ENCODE peak calls at places on chromosome 4, in five cellular contexts. P is aorta, W is GM23248, H is BE2C, M is IMR-90. A is an unnamed sample.

GRCh38 chr4:154416183-154416543 is 75.4 kb downstream of the DCHS2 start:
- DNase-seq in P (no peak), W (peak; percentile 4), H (peak; percentile 31), M (no peak), A (no peak)

GRCh38 chr4:124529131-124529530 is 183.4 kb downstream of the ANKRD50 start:
- DNase-seq in P (no peak), W (peak; percentile 13), H (no peak), M (no peak), A (no peak)

GRCh38 chr4:185068837-185069236 is 50.5 kb downstream of the HELT start:
- DNase-seq in P (no peak), W (no peak), H (no peak), M (no peak), A (no peak)

GRCh38 chr4:16259531-16260246 is 33.4 kb upstream of the TAPT1 start:
- DNase-seq in P (no peak), W (peak; percentile 55), H (no peak), M (peak; percentile 16), A (no peak)

GRCh38 chr4:161197912-161198311 is 965.9 kb downstream of the FSTL5 start:
- DNase-seq in P (no peak), W (no peak), H (no peak), M (no peak), A (no peak)

GRCh38 chr4:166324321-166324720 is 451.3 kb downstream of the TLL1 start:
- DNase-seq in P (no peak), W (no peak), H (peak; percentile 67), M (no peak), A (no peak)

GRCh38 chr4:74675673-74676279 is 118.5 kb downstream of the BTC start:
- DNase-seq in P (no peak), W (peak; percentile 83), H (peak; percentile 13), M (peak; percentile 76), A (no peak)

GRCh38 chr4:157072002-157072401 is 3.9 kb upstream of the GLRB start:
- DNase-seq in P (no peak), W (peak; percentile 67), H (no peak), M (peak; percentile 55), A (no peak)

GRCh38 chr4:72895408-72895807 is 174.1 kb downstream of the COX18 start:
- DNase-seq in P (no peak), W (no peak), H (no peak), M (no peak), A (no peak)

GRCh38 chr4:13656569-13656988 is 29.1 kb upstream of the BOD1L1 start:
- DNase-seq in P (peak; percentile 84), W (peak; percentile 88), H (peak; percentile 40), M (peak; percentile 74), A (peak; percentile 70)

GRCh38 chr4:39970559-39971270 is 7.0 kb downstream of the PDS5A start:
- DNase-seq in P (peak; percentile 31), W (no peak), H (no peak), M (no peak), A (peak; percentile 28)

GRCh38 chr4:128649575-128650205 is 159.8 kb upstream of the JADE1 start:
- DNase-seq in P (no peak), W (peak; percentile 80), H (no peak), M (peak; percentile 77), A (no peak)

GRCh38 chr4:58064618-58065017 is 954.4 kb upstream of the IGFBP7 start:
- DNase-seq in P (no peak), W (no peak), H (no peak), M (no peak), A (no peak)

GRCh38 chr4:5882947-5883346 is 9.9 kb downstream of the CRMP1 start:
- DNase-seq in P (no peak), W (no peak), H (no peak), M (no peak), A (no peak)

GRCh38 chr4:48602763-48603162 is 112.7 kb downstream of the ZAR1 start:
- DNase-seq in P (no peak), W (peak; percentile 37), H (no peak), M (peak; percentile 25), A (no peak)
- H3K4me3 ChIP-seq in P (no peak overlapping the region), W (peak overlapping the region; percentile 1), H (no peak overlapping the region), M (no peak overlapping the region), A (no peak overlapping the region)

GRCh38 chr4:105436414-105436813 is 37.4 kb downstream of the PPA2 start:
- DNase-seq in P (no peak), W (no peak), H (no peak), M (no peak), A (no peak)
- H3K36me3 ChIP-seq in P (no peaks in the 10 kb centered on the region), W (peaks cover 21% of the 10 kb centered on the region), H (peaks cover 9% of the 10 kb centered on the region), M (peaks cover 6% of the 10 kb centered on the region), A (peaks cover 72% of the 10 kb centered on the region)

DNA sequence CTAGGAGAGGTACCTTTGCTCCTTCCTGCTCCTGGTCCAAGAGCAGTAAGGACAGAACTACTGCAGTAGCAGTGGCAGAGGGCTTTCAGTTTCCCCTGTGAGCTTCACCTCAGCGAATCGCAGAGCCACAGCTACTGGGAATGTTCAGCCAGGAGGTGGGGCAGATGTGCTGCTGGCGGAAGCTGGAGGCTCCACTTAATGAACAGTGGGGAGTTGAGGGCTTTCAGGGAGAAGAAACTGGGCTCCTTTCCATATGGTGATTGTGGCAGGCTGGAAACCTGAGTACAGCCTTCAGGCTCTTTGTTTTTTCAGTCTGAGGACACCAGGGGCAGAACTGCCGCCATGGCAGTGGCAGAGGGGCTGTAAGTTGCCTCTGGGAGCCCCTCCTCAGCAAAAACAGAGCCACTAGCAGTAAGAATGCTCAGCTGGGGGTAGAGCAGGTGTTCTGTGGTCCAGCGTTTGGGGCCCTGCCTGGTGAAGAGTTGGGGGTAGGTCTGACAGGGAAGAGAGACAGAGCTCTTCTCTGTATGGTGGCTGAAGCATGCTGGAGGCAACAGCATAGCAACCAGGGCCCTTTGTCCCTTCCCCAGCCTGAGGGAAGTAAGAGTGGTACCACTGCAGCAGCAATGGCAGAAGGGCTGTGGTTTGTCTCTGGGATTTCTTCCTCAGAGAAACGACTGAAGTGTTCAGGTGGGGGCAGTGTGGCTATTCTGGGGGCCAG is 106.0 kb upstream of the GRXCR1 start:
- DNase-seq in P (no peak), W (no peak), H (no peak), M (no peak), A (peak; percentile 73)
- H3K4me3 ChIP-seq in P (no peak overlapping the region), W (no peak overlapping the region), H (no peak overlapping the region), M (no peak overlapping the region), A (no peak overlapping the region)

DNA sequence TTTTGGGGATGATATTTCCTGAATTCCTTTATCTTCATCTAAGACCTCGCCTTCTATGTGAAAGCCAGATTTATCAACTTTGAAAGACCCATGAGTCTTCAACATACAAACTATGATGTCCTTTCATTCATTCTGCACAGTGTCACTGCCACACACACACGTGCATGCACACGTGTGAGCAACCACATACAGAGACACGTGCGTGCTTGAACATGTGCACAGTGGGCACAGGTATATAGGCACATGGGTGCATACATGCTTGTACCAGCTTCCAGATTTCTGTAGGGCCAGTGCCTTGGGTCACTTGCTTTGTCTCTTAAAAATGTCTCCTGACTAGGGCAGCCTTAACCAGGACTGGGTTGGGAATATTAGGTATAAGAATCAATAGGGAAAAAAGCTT is 49.1 kb upstream of the RBPJ start:
- DNase-seq in P (no peak), W (no peak), H (no peak), M (no peak), A (no peak)
- H3K36me3 ChIP-seq in P (no peaks in the 10 kb centered on the region), W (no peaks in the 10 kb centered on the region), H (no peaks in the 10 kb centered on the region), M (no peaks in the 10 kb centered on the region), A (no peaks in the 10 kb centered on the region)

GRCh38 chr4:997375-998071 is 4.3 kb upstream of the SLC26A1 start:
- DNase-seq in P (no peak), W (peak; percentile 67), H (peak; percentile 19), M (no peak), A (no peak)
- H3K4me3 ChIP-seq in P (peak overlapping the region; percentile 5), W (peak overlapping the region; percentile 57), H (no peak overlapping the region), M (peak overlapping the region; percentile 46), A (peak overlapping the region; percentile 3)

GRCh38 chr4:7061815-7062214 is 6.0 kb downstream of the GRPEL1 start:
- DNase-seq in P (no peak), W (no peak), H (no peak), M (no peak), A (no peak)
- H3K36me3 ChIP-seq in P (peaks cover 8% of the 10 kb centered on the region), W (peaks cover 44% of the 10 kb centered on the region), H (peaks cover 80% of the 10 kb centered on the region), M (peaks cover 45% of the 10 kb centered on the region), A (no peaks in the 10 kb centered on the region)